ENCODE peak calls at places on chromosomes 6 and 20, in six cellular contexts. X is stomach, G is AG04449, Z is C1 segment of cervical spinal cord, J is fibroblast of lung, E is GF-D8. I is an unnamed sample.

GRCh38 chr20:47427746-47428145 is 71.2 kb upstream of the ZMYND8 start:
- DNase-seq in G (no peak), J (no peak), X (no peak), Z (no peak), E (no peak), I (no peak)

GRCh38 chr6:65760285-65760684 is 53.3 kb upstream of the EYS start:
- DNase-seq in X (no peak), G (no peak), J (no peak), E (no peak), Z (no peak), I (no peak)

GRCh38 chr6:17091122-17091521 is 10.7 kb upstream of the STMND1 start:
- DNase-seq in J (peak), E (no peak), X (no peak), Z (no peak), G (no peak), I (no peak)

GRCh38 chr6:163543311-163543710 is 128.8 kb downstream of the QKI start:
- DNase-seq in G (no peak), E (no peak), J (no peak), X (no peak), Z (no peak), I (no peak)

GRCh38 chr6:11810039-11810541 is 31.5 kb upstream of the ADTRP start:
- DNase-seq in Z (no peak), G (peak), X (peak), J (peak), E (no peak), I (peak)

GRCh38 chr6:92507552-92507951 is 911.8 kb downstream of the EPHA7 start:
- DNase-seq in J (no peak), X (no peak), G (no peak), Z (no peak), E (no peak), I (peak)

GRCh38 chr6:13421425-13422057 is 65.9 kb downstream of the GFOD1 start:
- DNase-seq in E (no peak), X (no peak), G (no peak), Z (no peak), J (no peak), I (no peak)

GRCh38 chr6:137332637-137333228 is 113.5 kb upstream of the IFNGR1 start:
- DNase-seq in X (no peak), J (peak), E (no peak), Z (no peak), G (no peak), I (no peak)

GRCh38 chr6:18262812-18263560 is 1.3 kb downstream of the DEK start:
- DNase-seq in Z (no peak), E (no peak), X (no peak), J (no peak), G (no peak), I (no peak)

GRCh38 chr6:31715022-31715683 is at the start of gene LY6G6D:
- DNase-seq in Z (no peak), E (no peak), X (no peak), J (no peak), G (no peak), I (no peak)

GRCh38 chr20:59583428-59584277 is 20.7 kb upstream of the PHACTR3 start:
- DNase-seq in J (no peak), E (no peak), G (no peak), Z (peak), X (peak), I (no peak)

GRCh38 chr6:17393335-17394191 is at the start of gene CAP2:
- DNase-seq in E (no peak), X (peak), Z (peak), J (peak), G (no peak), I (peak)

GRCh38 chr6:14520029-14520428 is 402.5 kb downstream of the CD83 start:
- DNase-seq in G (no peak), Z (no peak), X (no peak), J (no peak), E (no peak), I (no peak)

GRCh38 chr20:10492844-10493243 is 57.7 kb downstream of the SLX4IP start:
- DNase-seq in E (no peak), G (no peak), Z (no peak), J (no peak), X (no peak), I (no peak)